ENCODE peak calls at places on chromosome 9, in seven cellular contexts. One of them, this sample, is unnamed.

GRCh38 chr9:35195683-35196082 is 33.9 kb downstream of the UNC13B start:
- DNase-seq in lung: no peak
- DNase-seq in astrocyte of the spinal cord: peak
- DNase-seq in cardiac muscle cell: no peak
- DNase-seq in choroid plexus epithelial cell: peak
- DNase-seq in IMR-90: peak
- DNase-seq in left lung: no peak
- DNase-seq in this sample: no peak

GRCh38 chr9:136671646-136672430 is 9.1 kb downstream of the EGFL7 start:
- DNase-seq in lung: no peak
- DNase-seq in cardiac muscle cell: peak
- DNase-seq in choroid plexus epithelial cell: peak
- DNase-seq in left lung: no peak
- DNase-seq in IMR-90: no peak
- DNase-seq in astrocyte of the spinal cord: no peak
- DNase-seq in this sample: no peak

GRCh38 chr9:35385042-35385441 is 104.9 kb upstream of the RUSC2 start:
- DNase-seq in astrocyte of the spinal cord: peak
- DNase-seq in lung: no peak
- DNase-seq in cardiac muscle cell: no peak
- DNase-seq in choroid plexus epithelial cell: peak
- DNase-seq in left lung: no peak
- DNase-seq in IMR-90: peak
- DNase-seq in this sample: peak

GRCh38 chr9:21812945-21813568 is 10.6 kb downstream of the MTAP start:
- DNase-seq in cardiac muscle cell: peak
- DNase-seq in astrocyte of the spinal cord: peak
- DNase-seq in choroid plexus epithelial cell: peak
- DNase-seq in lung: peak
- DNase-seq in left lung: peak
- DNase-seq in IMR-90: peak
- DNase-seq in this sample: peak

GRCh38 chr9:35096035-35096849 is at the start of gene PIGO:
- DNase-seq in left lung: peak
- DNase-seq in IMR-90: peak
- DNase-seq in choroid plexus epithelial cell: peak
- DNase-seq in cardiac muscle cell: peak
- DNase-seq in astrocyte of the spinal cord: peak
- DNase-seq in lung: peak
- DNase-seq in this sample: peak

GRCh38 chr9:125493861-125494554 is 213.0 kb downstream of the MAPKAP1 start:
- DNase-seq in cardiac muscle cell: no peak
- DNase-seq in lung: no peak
- DNase-seq in IMR-90: peak
- DNase-seq in choroid plexus epithelial cell: no peak
- DNase-seq in left lung: no peak
- DNase-seq in astrocyte of the spinal cord: peak
- DNase-seq in this sample: no peak

GRCh38 chr9:137115394-137116026 is 977 bp upstream of the DPP7 start:
- DNase-seq in choroid plexus epithelial cell: no peak
- DNase-seq in astrocyte of the spinal cord: no peak
- DNase-seq in IMR-90: no peak
- DNase-seq in left lung: no peak
- DNase-seq in cardiac muscle cell: no peak
- DNase-seq in lung: no peak
- DNase-seq in this sample: no peak

GRCh38 chr9:131254107-131254491 is 22.2 kb downstream of the FAM78A start:
- DNase-seq in lung: no peak
- DNase-seq in IMR-90: no peak
- DNase-seq in cardiac muscle cell: peak
- DNase-seq in astrocyte of the spinal cord: no peak
- DNase-seq in left lung: peak
- DNase-seq in choroid plexus epithelial cell: peak
- DNase-seq in this sample: no peak

GRCh38 chr9:23826120-23826629 is at the start of gene ELAVL2:
- DNase-seq in choroid plexus epithelial cell: peak
- DNase-seq in cardiac muscle cell: peak
- DNase-seq in astrocyte of the spinal cord: peak
- DNase-seq in lung: peak
- DNase-seq in left lung: peak
- DNase-seq in IMR-90: peak
- DNase-seq in this sample: peak

GRCh38 chr9:110538169-110538568 is 41.4 kb downstream of the SVEP1 start:
- DNase-seq in left lung: no peak
- DNase-seq in choroid plexus epithelial cell: peak
- DNase-seq in lung: no peak
- DNase-seq in IMR-90: peak
- DNase-seq in cardiac muscle cell: no peak
- DNase-seq in astrocyte of the spinal cord: peak
- DNase-seq in this sample: peak

GRCh38 chr9:6959275-6960000 is 201.7 kb downstream of the KDM4C start:
- DNase-seq in cardiac muscle cell: peak
- DNase-seq in IMR-90: no peak
- DNase-seq in astrocyte of the spinal cord: no peak
- DNase-seq in choroid plexus epithelial cell: no peak
- DNase-seq in lung: no peak
- DNase-seq in left lung: no peak
- DNase-seq in this sample: no peak

GRCh38 chr9:131656356-131657030 is 83.4 kb downstream of the RAPGEF1 start:
- DNase-seq in astrocyte of the spinal cord: no peak
- DNase-seq in cardiac muscle cell: no peak
- DNase-seq in IMR-90: no peak
- DNase-seq in left lung: peak
- DNase-seq in choroid plexus epithelial cell: no peak
- DNase-seq in lung: peak
- DNase-seq in this sample: no peak

GRCh38 chr9:23731373-23731772 is 94.7 kb downstream of the ELAVL2 start:
- DNase-seq in IMR-90: no peak
- DNase-seq in cardiac muscle cell: no peak
- DNase-seq in left lung: no peak
- DNase-seq in lung: no peak
- DNase-seq in astrocyte of the spinal cord: no peak
- DNase-seq in choroid plexus epithelial cell: no peak
- DNase-seq in this sample: no peak

GRCh38 chr9:69516353-69517322 is 155.5 kb downstream of the APBA1 start:
- DNase-seq in IMR-90: no peak
- DNase-seq in choroid plexus epithelial cell: no peak
- DNase-seq in cardiac muscle cell: no peak
- DNase-seq in left lung: no peak
- DNase-seq in astrocyte of the spinal cord: no peak
- DNase-seq in lung: no peak
- DNase-seq in this sample: no peak

GRCh38 chr9:127397722-127398647 is 1.0 kb downstream of the SLC2A8 start:
- DNase-seq in IMR-90: peak
- DNase-seq in left lung: peak
- DNase-seq in lung: no peak
- DNase-seq in cardiac muscle cell: peak
- DNase-seq in astrocyte of the spinal cord: peak
- DNase-seq in choroid plexus epithelial cell: peak
- DNase-seq in this sample: no peak

GRCh38 chr9:88388886-88389617 is 808 bp downstream of the SPIN1 start:
- DNase-seq in astrocyte of the spinal cord: peak
- DNase-seq in lung: peak
- DNase-seq in cardiac muscle cell: peak
- DNase-seq in choroid plexus epithelial cell: peak
- DNase-seq in IMR-90: peak
- DNase-seq in left lung: peak
- DNase-seq in this sample: peak

GRCh38 chr9:1978941-1979340 is 36.2 kb upstream of the SMARCA2 start:
- DNase-seq in IMR-90: peak
- DNase-seq in astrocyte of the spinal cord: no peak
- DNase-seq in lung: no peak
- DNase-seq in cardiac muscle cell: no peak
- DNase-seq in choroid plexus epithelial cell: peak
- DNase-seq in left lung: no peak
- DNase-seq in this sample: peak

GRCh38 chr9:32825203-32825602 is 41.9 kb downstream of the TMEM215 start:
- DNase-seq in IMR-90: no peak
- DNase-seq in left lung: no peak
- DNase-seq in lung: no peak
- DNase-seq in cardiac muscle cell: peak
- DNase-seq in astrocyte of the spinal cord: no peak
- DNase-seq in choroid plexus epithelial cell: no peak
- DNase-seq in this sample: no peak

GRCh38 chr9:136645903-136646754 is 16.6 kb upstream of the EGFL7 start:
- DNase-seq in cardiac muscle cell: no peak
- DNase-seq in left lung: no peak
- DNase-seq in IMR-90: no peak
- DNase-seq in lung: no peak
- DNase-seq in astrocyte of the spinal cord: no peak
- DNase-seq in choroid plexus epithelial cell: peak
- DNase-seq in this sample: no peak

GRCh38 chr9:90808890-90809685 is 7.5 kb downstream of the SYK start:
- DNase-seq in left lung: peak
- DNase-seq in cardiac muscle cell: no peak
- DNase-seq in astrocyte of the spinal cord: no peak
- DNase-seq in lung: no peak
- DNase-seq in choroid plexus epithelial cell: no peak
- DNase-seq in IMR-90: no peak
- DNase-seq in this sample: no peak

DNA sequence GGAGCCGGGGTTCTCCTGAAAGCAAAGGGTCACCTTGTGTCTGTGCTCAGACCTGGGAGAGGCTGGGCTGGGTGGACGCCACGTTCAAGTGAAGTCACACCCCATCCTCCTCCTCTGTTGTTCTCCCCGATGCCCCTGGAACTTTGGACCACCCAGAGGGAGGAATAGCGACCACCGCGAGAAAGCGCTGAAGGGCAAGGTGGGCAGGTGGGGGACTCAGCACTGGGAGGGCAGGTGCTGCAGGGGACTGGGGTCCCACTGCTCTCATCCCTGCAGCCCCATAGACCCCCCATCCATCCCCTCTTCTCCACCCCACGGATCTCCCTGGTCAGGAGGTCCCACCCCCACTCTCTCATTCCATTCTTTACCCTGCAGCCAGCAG is 48.8 kb upstream of the COL5A1 start:
- DNase-seq in lung: peak
- DNase-seq in cardiac muscle cell: no peak
- DNase-seq in left lung: no peak
- DNase-seq in IMR-90: no peak
- DNase-seq in astrocyte of the spinal cord: no peak
- DNase-seq in choroid plexus epithelial cell: no peak
- DNase-seq in this sample: no peak
- H3K4me3 ChIP-seq in lung: no peak
- H3K4me3 ChIP-seq in cardiac muscle cell: no peak
- H3K4me3 ChIP-seq in left lung: no peak
- H3K4me3 ChIP-seq in IMR-90: no peak
- H3K4me3 ChIP-seq in astrocyte of the spinal cord: no peak
- H3K4me3 ChIP-seq in choroid plexus epithelial cell: no peak
- H3K4me3 ChIP-seq in this sample: no peak

GRCh38 chr9:112925058-112925641 is 34.5 kb upstream of the SLC46A2 start:
- DNase-seq in left lung: no peak
- DNase-seq in choroid plexus epithelial cell: peak
- DNase-seq in cardiac muscle cell: peak
- DNase-seq in lung: no peak
- DNase-seq in IMR-90: peak
- DNase-seq in astrocyte of the spinal cord: peak
- DNase-seq in this sample: peak
- TF ChIP-seq CTCF in left lung: no peak
- TF ChIP-seq CTCF in choroid plexus epithelial cell: peak
- TF ChIP-seq CTCF in cardiac muscle cell: peak
- TF ChIP-seq CTCF in lung: no peak
- TF ChIP-seq CTCF in IMR-90: peak
- TF ChIP-seq CTCF in astrocyte of the spinal cord: peak
- TF ChIP-seq CTCF in this sample: peak

DNA sequence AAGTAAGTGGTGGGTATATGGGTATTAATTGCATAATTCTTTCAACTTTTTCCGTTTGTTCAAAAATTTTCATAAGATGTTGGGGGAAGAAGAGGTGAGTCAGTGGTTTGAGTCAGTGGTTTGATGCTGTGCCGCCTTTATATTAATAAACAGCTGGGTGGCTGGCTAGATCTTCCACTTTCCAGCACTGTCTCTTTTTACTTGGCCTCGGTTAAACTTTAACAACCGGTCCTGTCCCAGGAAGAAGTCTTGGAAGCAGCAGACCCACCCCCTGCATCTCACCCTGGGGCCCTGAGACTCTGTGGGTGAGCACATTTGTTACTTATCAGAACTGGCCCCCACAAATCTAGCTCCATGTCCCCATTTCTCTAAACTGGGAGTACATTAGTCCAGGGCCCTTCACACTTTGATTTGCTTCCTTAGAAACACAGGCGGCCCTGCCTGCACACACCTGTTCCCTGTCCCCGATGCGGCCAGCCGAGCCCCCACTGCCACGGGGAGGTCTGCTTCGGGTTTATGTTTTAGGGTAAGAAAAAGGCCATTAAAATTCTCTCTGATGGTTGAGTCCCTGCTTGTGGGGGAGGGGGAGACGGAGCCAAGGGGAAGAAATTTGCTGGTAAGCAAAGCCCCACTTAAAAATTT is 90.7 kb downstream of the PTCH1 start:
- DNase-seq in lung: no peak
- DNase-seq in astrocyte of the spinal cord: peak
- DNase-seq in left lung: no peak
- DNase-seq in IMR-90: peak
- DNase-seq in choroid plexus epithelial cell: peak
- DNase-seq in cardiac muscle cell: peak
- DNase-seq in this sample: no peak
- H3K4me3 ChIP-seq in lung: peak
- H3K4me3 ChIP-seq in astrocyte of the spinal cord: peak
- H3K4me3 ChIP-seq in left lung: peak
- H3K4me3 ChIP-seq in IMR-90: peak
- H3K4me3 ChIP-seq in choroid plexus epithelial cell: peak
- H3K4me3 ChIP-seq in cardiac muscle cell: peak
- H3K4me3 ChIP-seq in this sample: no peak

GRCh38 chr9:19481971-19482404 is 73.2 kb downstream of the ACER2 start:
- DNase-seq in choroid plexus epithelial cell: no peak
- DNase-seq in IMR-90: no peak
- DNase-seq in cardiac muscle cell: no peak
- DNase-seq in left lung: no peak
- DNase-seq in lung: no peak
- DNase-seq in astrocyte of the spinal cord: no peak
- DNase-seq in this sample: no peak

GRCh38 chr9:19484699-19485098 is 75.9 kb downstream of the ACER2 start:
- DNase-seq in IMR-90: no peak
- DNase-seq in lung: no peak
- DNase-seq in astrocyte of the spinal cord: no peak
- DNase-seq in left lung: no peak
- DNase-seq in cardiac muscle cell: no peak
- DNase-seq in choroid plexus epithelial cell: no peak
- DNase-seq in this sample: no peak

GRCh38 chr9:19480345-19480744 is 71.5 kb downstream of the ACER2 start:
- DNase-seq in lung: no peak
- DNase-seq in cardiac muscle cell: no peak
- DNase-seq in IMR-90: no peak
- DNase-seq in left lung: no peak
- DNase-seq in astrocyte of the spinal cord: no peak
- DNase-seq in choroid plexus epithelial cell: no peak
- DNase-seq in this sample: no peak

GRCh38 chr9:19481471-19481870 is 72.7 kb downstream of the ACER2 start:
- DNase-seq in astrocyte of the spinal cord: no peak
- DNase-seq in left lung: no peak
- DNase-seq in lung: no peak
- DNase-seq in IMR-90: no peak
- DNase-seq in cardiac muscle cell: no peak
- DNase-seq in choroid plexus epithelial cell: no peak
- DNase-seq in this sample: no peak

DNA sequence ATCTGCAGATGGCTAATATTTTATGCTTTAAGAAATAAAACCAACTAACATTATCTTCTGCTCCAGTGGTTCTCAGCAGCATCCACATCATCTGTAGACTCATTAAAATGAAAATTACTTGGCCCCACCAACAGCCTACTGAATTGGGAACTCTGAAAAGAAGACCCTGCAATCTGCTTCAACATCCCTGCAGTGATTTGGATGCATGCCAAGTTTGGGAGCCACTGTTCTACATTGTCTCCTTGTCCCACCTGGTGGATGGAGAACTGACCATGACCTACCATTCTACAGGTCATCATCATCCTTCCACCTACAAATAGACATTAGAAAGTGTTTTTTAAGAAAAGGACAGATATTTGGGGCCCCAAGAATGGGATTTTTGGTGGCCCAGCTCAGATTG is 71.1 kb downstream of the ACER2 start:
- DNase-seq in left lung: no peak
- DNase-seq in astrocyte of the spinal cord: no peak
- DNase-seq in choroid plexus epithelial cell: no peak
- DNase-seq in cardiac muscle cell: no peak
- DNase-seq in IMR-90: no peak
- DNase-seq in lung: no peak
- DNase-seq in this sample: no peak
- TF ChIP-seq CTCF in left lung: no peak
- TF ChIP-seq CTCF in astrocyte of the spinal cord: no peak
- TF ChIP-seq CTCF in choroid plexus epithelial cell: no peak
- TF ChIP-seq CTCF in cardiac muscle cell: no peak
- TF ChIP-seq CTCF in IMR-90: no peak
- TF ChIP-seq CTCF in lung: no peak
- TF ChIP-seq CTCF in this sample: no peak

This sample was measured in fibroblast of the aortic adventitia.